ENCODE peak calls at places on chromosome 20, in ten cellular contexts. G, T, J, V, X, R, P, U, N and Z are unnamed samples. For H3K4me1 and H3K9me3, the result is how much of the 10 kb centered on the place peaks cover.

GRCh38 chr20:11845311-11845710 is 72.4 kb upstream of the BTBD3 start:
- DNase-seq in J (no peak), V (no peak), T (no peak), P (no peak), G (no peak), N (no peak), R (no peak), X (no peak), U (no peak), Z (no peak)

GRCh38 chr20:41052742-41053419 is 24.3 kb downstream of the TOP1 start:
- DNase-seq in P (no peak), T (peak), G (no peak), N (no peak), X (peak), V (no peak), U (peak), R (no peak), J (no peak), Z (no peak)

GRCh38 chr20:61628901-61629300 is 376.8 kb downstream of the CDH4 start:
- DNase-seq in G (no peak), X (no peak), R (no peak), U (no peak), J (no peak), P (peak), T (no peak), N (no peak), V (no peak), Z (peak)

GRCh38 chr20:38201356-38201755 is 36.3 kb upstream of the TGM2 start:
- DNase-seq in J (no peak), T (peak), R (peak), U (peak), N (no peak), P (peak), X (no peak), V (peak), G (no peak), Z (peak)

GRCh38 chr20:59565768-59566461 is 38.4 kb upstream of the PHACTR3 start:
- DNase-seq in T (no peak), X (no peak), R (peak), V (no peak), P (no peak), N (no peak), G (no peak), U (no peak), J (no peak), Z (no peak)

GRCh38 chr20:62407221-62407992 is at the start of gene CABLES2:
- DNase-seq in X (peak), U (peak), G (peak), R (peak), T (peak), N (peak), P (peak), J (peak), V (peak), Z (peak)

GRCh38 chr20:44536139-44536538 is 14.3 kb upstream of the SERINC3 start:
- DNase-seq in N (no peak), G (no peak), J (no peak), X (no peak), T (no peak), V (no peak), U (no peak), R (no peak), P (no peak), Z (no peak)

GRCh38 chr20:59526242-59527225 is 77.8 kb upstream of the PHACTR3 start:
- DNase-seq in X (no peak), G (no peak), V (no peak), U (no peak), N (no peak), T (peak), J (no peak), R (no peak), P (no peak), Z (no peak)

GRCh38 chr20:41428285-41428684 is 61.7 kb upstream of the EMILIN3 start:
- DNase-seq in P (peak), N (no peak), R (peak), U (peak), V (no peak), J (no peak), G (no peak), T (peak), X (no peak), Z (no peak)

GRCh38 chr20:13771853-13772453 is 12.8 kb downstream of the ESF1 start:
- DNase-seq in J (no peak), T (peak), X (no peak), P (no peak), N (no peak), U (peak), R (peak), V (no peak), G (no peak), Z (no peak)

GRCh38 chr20:10280016-10280908 is 61.6 kb downstream of the SNAP25 start:
- DNase-seq in U (no peak), V (no peak), X (no peak), P (no peak), R (no peak), J (no peak), G (no peak), T (no peak), N (no peak), Z (no peak)

GRCh38 chr20:22490287-22491187 is 93.8 kb downstream of the FOXA2 start:
- DNase-seq in N (no peak), R (no peak), X (no peak), G (peak), V (peak), U (no peak), T (peak), J (peak), P (no peak), Z (no peak)

GRCh38 chr20:23043376-23043775 is 6.1 kb downstream of the THBD start:
- DNase-seq in X (no peak), J (no peak), R (no peak), P (no peak), N (no peak), T (no peak), U (no peak), V (no peak), G (peak), Z (no peak)

GRCh38 chr20:51042657-51043247 is 19.8 kb upstream of the KCNG1 start:
- DNase-seq in X (no peak), G (no peak), J (no peak), R (no peak), V (no peak), N (no peak), U (no peak), T (peak), P (no peak), Z (no peak)

GRCh38 chr20:21514553-21515251 is 838 bp upstream of the NKX2-2 start:
- DNase-seq in N (no peak), T (no peak), X (no peak), J (no peak), P (no peak), V (peak), R (no peak), G (peak), U (no peak), Z (no peak)

GRCh38 chr20:52060794-52061714 is 130.5 kb downstream of the ZFP64 start:
- DNase-seq in G (no peak), R (no peak), U (peak), N (peak), V (no peak), T (peak), P (no peak), J (peak), X (no peak), Z (no peak)

GRCh38 chr20:19937651-19938420 is 79.3 kb upstream of the NAA20 start:
- DNase-seq in G (no peak), P (no peak), N (no peak), J (no peak), X (no peak), R (no peak), T (no peak), U (no peak), V (no peak), Z (no peak)

GRCh38 chr20:63664143-63664851 is 6.2 kb downstream of the RTEL1 start:
- DNase-seq in X (no peak), J (no peak), V (no peak), T (no peak), N (no peak), P (no peak), R (no peak), G (no peak), U (no peak), Z (no peak)

GRCh38 chr20:64223526-64224067 is 32.0 kb upstream of the PCMTD2 start:
- DNase-seq in G (peak), U (peak), X (peak), J (peak), V (no peak), T (no peak), R (no peak), N (peak), P (no peak), Z (no peak)

GRCh38 chr20:17654649-17655285 is 27.3 kb downstream of the RRBP1 start:
- DNase-seq in U (peak), R (no peak), X (peak), P (no peak), V (no peak), G (peak), T (peak), J (peak), N (peak), Z (peak)

GRCh38 chr20:53146201-53146891 is 174.2 kb downstream of the TSHZ2 start:
- DNase-seq in T (no peak), U (no peak), R (no peak), N (no peak), G (no peak), X (no peak), P (no peak), V (no peak), J (no peak), Z (no peak)

GRCh38 chr20:62308102-62308822 is 5.5 kb downstream of the ADRM1 start:
- DNase-seq in P (no peak), X (no peak), V (no peak), U (no peak), G (no peak), N (no peak), J (no peak), T (no peak), R (no peak), Z (no peak)

GRCh38 chr20:235891-236290 is 8.8 kb downstream of the DEFB129 start:
- DNase-seq in V (no peak), N (no peak), U (no peak), X (no peak), J (no peak), T (peak), R (no peak), P (peak), G (peak), Z (no peak)

GRCh38 chr20:63471002-63471718 is 1.3 kb downstream of the KCNQ2 start:
- DNase-seq in R (no peak), V (no peak), X (no peak), U (no peak), J (no peak), G (no peak), P (no peak), T (no peak), N (no peak), Z (no peak)

GRCh38 chr20:10982692-10983091 is 308.9 kb upstream of the JAG1 start:
- DNase-seq in N (peak), J (no peak), V (no peak), U (peak), T (peak), P (peak), X (peak), G (peak), R (no peak), Z (peak)

GRCh38 chr20:59809630-59810375 is 123.6 kb downstream of the SYCP2 start:
- DNase-seq in G (no peak), R (no peak), V (no peak), U (no peak), J (no peak), T (no peak), P (no peak), N (no peak), X (no peak), Z (no peak)

GRCh38 chr20:43843096-43843964 is 71.3 kb upstream of the TOX2 start:
- DNase-seq in N (no peak), X (no peak), V (no peak), R (peak), T (peak), J (no peak), P (peak), U (peak), G (no peak), Z (no peak)

DNA sequence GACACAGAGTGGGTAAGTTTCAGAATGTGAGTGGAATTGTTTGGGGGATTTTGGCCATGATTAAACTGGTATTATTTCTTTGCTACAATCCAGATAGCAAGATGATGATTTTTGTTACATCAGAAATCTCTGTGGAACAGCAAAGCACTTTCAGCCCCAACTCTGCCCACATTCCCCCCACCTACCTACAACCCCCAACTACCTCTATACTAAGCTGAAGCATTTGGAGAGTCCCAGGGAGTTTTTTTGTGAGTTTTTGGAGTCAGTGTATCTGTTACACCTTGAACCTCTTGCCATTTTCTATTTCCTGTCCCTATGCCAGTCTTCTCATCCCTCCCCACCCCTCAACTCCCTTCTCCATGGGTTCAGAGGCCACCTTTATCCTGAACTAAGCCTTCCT is 24.8 kb downstream of the POFUT1 start:
- DNase-seq in T (no peak), U (no peak), R (no peak), X (no peak), N (no peak), G (no peak), J (no peak), V (no peak), P (no peak), Z (no peak)
- H3K4me1 ChIP-seq in T (under half), U (under half), R (under half), X (under half), N (under half), G (under half), J (under half), V (under half), P (under half), Z (under half)

GRCh38 chr20:31452575-31452974 is 12.1 kb downstream of the DEFB123 start:
- DNase-seq in P (no peak), T (no peak), N (no peak), V (no peak), U (no peak), J (no peak), R (no peak), X (no peak), G (no peak), Z (no peak)

GRCh38 chr20:31449511-31450128 is 9.2 kb downstream of the DEFB123 start:
- DNase-seq in P (no peak), N (no peak), T (no peak), V (no peak), X (no peak), U (no peak), J (no peak), R (no peak), G (no peak), Z (no peak)

DNA sequence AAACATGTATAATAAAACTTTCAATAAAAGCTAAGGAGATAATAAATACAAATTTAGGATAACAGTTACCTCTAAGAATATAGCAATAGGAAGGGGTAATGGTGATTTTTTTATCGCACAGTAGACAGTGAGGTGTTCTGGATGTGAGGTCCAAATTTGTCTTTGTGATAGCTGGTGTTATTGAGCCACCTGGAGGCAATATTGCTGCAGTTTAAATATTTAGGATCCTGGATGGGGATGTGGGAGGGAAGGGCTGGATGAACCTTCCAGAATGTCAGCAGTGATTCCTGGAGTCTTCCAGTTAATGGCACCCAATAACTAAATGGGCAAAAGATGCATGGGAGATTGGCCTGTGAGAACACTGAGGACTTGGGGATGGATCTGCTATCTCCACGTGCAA is 13.9 kb downstream of the DEFB123 start:
- DNase-seq in R (no peak), U (no peak), T (no peak), N (no peak), X (no peak), V (no peak), G (no peak), P (no peak), J (no peak), Z (no peak)
- H3K4me3 ChIP-seq in R (no peak), U (no peak), T (no peak), N (no peak), X (no peak), V (no peak), G (no peak), P (no peak), J (no peak), Z (no peak)

DNA sequence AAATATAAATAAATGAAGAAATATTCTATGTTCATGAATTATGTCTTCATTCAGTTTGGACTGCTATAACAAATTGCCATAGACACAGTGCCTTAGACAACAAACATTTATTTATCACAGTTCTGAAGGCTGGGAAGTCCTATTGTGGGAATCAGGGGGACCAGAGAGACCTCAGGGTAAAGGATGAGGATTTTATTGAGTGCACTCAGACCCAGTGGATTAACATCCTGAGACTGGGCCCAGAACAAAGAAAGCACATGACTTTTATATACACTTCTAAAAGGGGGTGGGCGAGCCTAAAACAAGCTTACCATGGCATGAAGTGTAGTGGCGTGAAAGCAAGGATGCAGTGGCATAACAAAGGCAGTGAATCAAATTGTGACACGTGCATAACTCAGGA is 26.9 kb upstream of the CBLN4 start:
- DNase-seq in G (no peak), T (no peak), P (no peak), N (no peak), X (no peak), J (peak), V (no peak), R (no peak), U (no peak), Z (no peak)
- H3K9me3 ChIP-seq in G (under half), T (under half), P (under half), N (under half), X (under half), J (under half), V (half or more), R (under half), U (half or more), Z (under half)

DNA sequence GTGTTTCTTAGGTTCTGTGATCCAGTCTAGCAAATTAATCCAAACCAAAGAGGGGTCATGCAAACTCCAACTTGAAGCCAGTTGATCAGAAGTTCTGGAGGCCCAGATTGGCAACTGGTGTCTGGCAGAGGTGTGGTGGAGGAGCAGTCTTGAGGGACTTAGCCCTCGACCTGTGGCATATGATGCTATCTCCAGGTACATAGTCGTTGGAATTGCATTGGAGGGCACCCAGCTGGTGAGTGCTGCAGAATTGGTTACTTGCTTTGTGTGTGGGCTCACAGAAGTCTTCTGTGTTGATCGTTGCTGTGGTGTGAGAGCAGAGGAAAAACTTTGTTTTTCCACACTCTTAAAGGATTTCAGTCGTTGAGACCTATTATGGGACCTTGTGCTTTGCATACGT is 7.7 kb downstream of the PANK2 start:
- DNase-seq in P (no peak), J (no peak), V (no peak), U (no peak), X (no peak), T (no peak), R (no peak), G (no peak), N (no peak), Z (no peak)
- H3K4me1 ChIP-seq in P (under half), J (under half), V (half or more), U (under half), X (under half), T (under half), R (under half), G (half or more), N (under half), Z (under half)

DNA sequence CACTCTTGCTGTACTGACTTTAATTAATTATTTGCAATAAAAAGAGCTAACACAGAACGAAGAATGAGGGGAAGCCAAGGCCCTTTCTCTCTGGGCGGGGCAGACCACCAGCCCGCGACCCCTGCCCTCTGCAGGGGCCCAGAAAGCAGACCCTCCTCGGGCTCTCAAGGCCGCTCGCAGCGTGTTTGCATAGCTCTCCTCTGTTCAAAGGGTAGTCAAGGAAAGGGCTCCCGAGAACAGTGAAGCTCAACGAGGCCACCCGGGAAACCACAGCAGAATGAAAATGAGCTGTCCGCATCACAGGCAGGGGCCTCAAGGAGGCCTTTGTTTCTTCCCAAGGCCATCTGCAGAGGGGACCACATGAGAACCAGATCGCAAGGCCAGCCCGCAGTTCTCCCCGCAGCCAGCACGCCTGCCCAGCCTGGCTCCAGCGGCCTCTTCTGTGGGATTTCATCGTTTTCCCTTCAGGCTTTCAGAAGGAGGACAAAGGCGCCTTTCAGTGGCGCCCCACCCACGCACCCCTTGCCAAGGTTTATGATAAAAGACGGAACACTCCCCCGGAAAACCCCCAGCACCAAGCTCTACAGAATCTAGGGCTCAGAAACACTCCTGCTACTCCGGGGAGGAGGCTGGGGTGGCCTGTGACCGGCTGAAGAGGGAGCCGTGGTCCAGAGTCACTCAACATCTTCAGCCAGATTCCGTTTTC is 25.3 kb downstream of the ACSS1 start:
- DNase-seq in P (peak), T (no peak), J (peak), U (no peak), R (no peak), G (peak), X (peak), V (peak), N (peak), Z (peak)
- H3K4me3 ChIP-seq in P (no peak), T (no peak), J (no peak), U (no peak), R (no peak), G (no peak), X (no peak), V (no peak), N (no peak), Z (no peak)

GRCh38 chr20:49284818-49285217 is 7.0 kb upstream of the ZNFX1 start:
- DNase-seq in R (no peak), X (no peak), J (no peak), U (no peak), V (no peak), G (no peak), N (no peak), P (no peak), T (no peak), Z (no peak)
- H3K9me3 ChIP-seq in R (half or more), X (under half), J (half or more), U (under half), V (under half), G (under half), N (half or more), P (under half), T (under half), Z (under half)

GRCh38 chr20:45919536-45919933 is 7.6 kb upstream of the PLTP start:
- DNase-seq in V (no peak), T (no peak), G (peak), P (no peak), N (no peak), X (peak), U (peak), J (no peak), R (no peak), Z (no peak)
- H3K4me1 ChIP-seq in V (half or more), T (under half), G (under half), P (under half), N (under half), X (under half), U (under half), J (under half), R (under half), Z (under half)